ENCODE peak calls at places on chromosomes 12 and 14, in seven cellular contexts. Z, T, X, O, A, L and J are unnamed samples.

GRCh38 chr14:65370890-65371289 is 41.6 kb upstream of the FUT8 start:
- DNase-seq in Z (no peak), T (no peak), X (no peak), O (no peak), A (no peak), L (peak), J (no peak)

GRCh38 chr14:71371711-71372396 is 464.6 kb downstream of the PCNX1 start:
- DNase-seq in Z (no peak), T (no peak), X (no peak), O (no peak), A (peak), L (peak), J (no peak)

GRCh38 chr14:53955671-53956426 is 776 bp downstream of the BMP4 start:
- DNase-seq in Z (no peak), T (peak), X (peak), O (no peak), A (no peak), L (peak), J (peak)

GRCh38 chr12:94951071-94951639 is 52.3 kb downstream of the NDUFA12 start:
- DNase-seq in Z (no peak), T (no peak), X (no peak), O (no peak), A (no peak), L (no peak), J (no peak)

GRCh38 chr14:62209287-62209899 is 447.2 kb downstream of the SNAPC1 start:
- DNase-seq in Z (no peak), T (no peak), X (no peak), O (no peak), A (peak), L (no peak), J (no peak)

GRCh38 chr14:70622111-70622712 is 19.5 kb upstream of the TTC9 start:
- DNase-seq in Z (peak), T (peak), X (no peak), O (peak), A (peak), L (peak), J (no peak)

GRCh38 chr14:102770147-102770909 is 6.9 kb upstream of the TRAF3 start:
- DNase-seq in Z (no peak), T (no peak), X (no peak), O (no peak), A (no peak), L (no peak), J (no peak)

GRCh38 chr12:57329219-57329618 is 78.2 kb upstream of the STAC3 start:
- DNase-seq in Z (no peak), T (no peak), X (no peak), O (no peak), A (no peak), L (no peak), J (no peak)

GRCh38 chr14:100065161-100065871 is at the start of gene EVL:
- DNase-seq in Z (peak), T (no peak), X (no peak), O (peak), A (no peak), L (peak), J (no peak)

GRCh38 chr12:92615703-92616102 is 87.1 kb upstream of the PLEKHG7 start:
- DNase-seq in Z (no peak), T (no peak), X (no peak), O (no peak), A (peak), L (no peak), J (no peak)